ENCODE peak calls at places on chromosomes 13 and 19, in seven cellular contexts. One of them, this sample, is unnamed.

GRCh38 chr13:30679483-30680330 is 55.6 kb upstream of the ALOX5AP start:
- DNase-seq in H1: no peak
- DNase-seq in K562: no peak
- DNase-seq in GM12878: no peak
- DNase-seq in HCT116: no peak
- DNase-seq in SK-N-SH: peak
- DNase-seq in HepG2: peak
- DNase-seq in this sample: peak

GRCh38 chr19:54172764-54173699 is at the start of gene TMC4:
- DNase-seq in H1: peak
- DNase-seq in K562: peak
- DNase-seq in GM12878: no peak
- DNase-seq in HCT116: peak
- DNase-seq in SK-N-SH: no peak
- DNase-seq in HepG2: no peak
- DNase-seq in this sample: peak

GRCh38 chr19:1255186-1256161 is 7.1 kb downstream of the MIDN start:
- DNase-seq in H1: no peak
- DNase-seq in K562: no peak
- DNase-seq in GM12878: no peak
- DNase-seq in HCT116: no peak
- DNase-seq in SK-N-SH: no peak
- DNase-seq in HepG2: no peak
- DNase-seq in this sample: no peak

GRCh38 chr19:51372649-51373504 is at the start of gene NKG7:
- DNase-seq in H1: no peak
- DNase-seq in K562: peak
- DNase-seq in GM12878: peak
- DNase-seq in HCT116: no peak
- DNase-seq in SK-N-SH: no peak
- DNase-seq in HepG2: no peak
- DNase-seq in this sample: no peak

GRCh38 chr19:45824041-45824471 is 8.9 kb upstream of the RSPH6A start:
- DNase-seq in H1: no peak
- DNase-seq in K562: no peak
- DNase-seq in GM12878: no peak
- DNase-seq in HCT116: no peak
- DNase-seq in SK-N-SH: no peak
- DNase-seq in HepG2: no peak
- DNase-seq in this sample: no peak

GRCh38 chr13:33052446-33052845 is 36.2 kb downstream of the KL start:
- DNase-seq in H1: no peak
- DNase-seq in K562: no peak
- DNase-seq in GM12878: no peak
- DNase-seq in HCT116: no peak
- DNase-seq in SK-N-SH: no peak
- DNase-seq in HepG2: no peak
- DNase-seq in this sample: no peak

GRCh38 chr13:80168089-80168850 is 172.7 kb downstream of the SPRY2 start:
- DNase-seq in H1: no peak
- DNase-seq in K562: no peak
- DNase-seq in GM12878: no peak
- DNase-seq in HCT116: no peak
- DNase-seq in SK-N-SH: no peak
- DNase-seq in HepG2: no peak
- DNase-seq in this sample: no peak

GRCh38 chr19:23917856-23918255 is 3.2 kb downstream of the ZNF726 start:
- DNase-seq in H1: no peak
- DNase-seq in K562: no peak
- DNase-seq in GM12878: no peak
- DNase-seq in HCT116: no peak
- DNase-seq in SK-N-SH: no peak
- DNase-seq in HepG2: no peak
- DNase-seq in this sample: peak

GRCh38 chr13:23427342-23428182 is 5.9 kb downstream of the SACS start:
- DNase-seq in H1: peak
- DNase-seq in K562: no peak
- DNase-seq in GM12878: no peak
- DNase-seq in HCT116: no peak
- DNase-seq in SK-N-SH: no peak
- DNase-seq in HepG2: peak
- DNase-seq in this sample: peak

DNA sequence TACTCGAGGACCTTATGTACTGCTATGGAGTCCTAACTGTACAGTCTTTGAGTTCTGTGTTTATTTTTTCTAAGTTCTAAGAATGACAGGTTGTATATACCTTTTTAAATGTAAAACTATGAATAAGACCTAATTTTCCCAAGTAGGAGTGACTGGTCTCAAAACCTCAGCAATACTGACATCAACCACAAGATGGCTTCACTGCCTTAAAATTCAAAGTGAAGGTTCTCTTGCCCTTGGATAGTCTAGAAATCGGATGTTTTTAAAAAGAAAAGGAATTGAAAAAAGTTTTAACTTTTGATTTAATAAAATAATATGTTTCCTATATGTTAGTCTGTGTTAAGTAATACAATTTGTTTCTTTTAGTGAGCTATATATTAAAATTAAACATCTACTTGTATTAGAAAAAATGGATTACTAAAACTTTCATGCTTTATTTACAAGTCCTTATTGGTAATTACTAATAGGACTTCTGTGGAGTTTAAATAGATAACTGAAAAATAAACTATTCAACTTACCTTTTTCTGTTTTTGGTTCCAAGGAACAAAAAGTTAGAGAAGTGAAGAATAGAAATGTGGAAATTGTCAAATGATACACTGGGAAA is 52.0 kb downstream of the TDRD3 start:
- DNase-seq in H1: no peak
- DNase-seq in K562: peak
- DNase-seq in GM12878: no peak
- DNase-seq in HCT116: peak
- DNase-seq in SK-N-SH: peak
- DNase-seq in HepG2: peak
- DNase-seq in this sample: peak
- TF ChIP-seq JUND in H1: no peak
- TF ChIP-seq JUND in K562: no peak
- TF ChIP-seq JUND in GM12878: no peak
- TF ChIP-seq JUND in HCT116: no peak
- TF ChIP-seq JUND in SK-N-SH: no peak
- TF ChIP-seq JUND in HepG2: no peak
- TF ChIP-seq JUND in this sample: no peak

DNA sequence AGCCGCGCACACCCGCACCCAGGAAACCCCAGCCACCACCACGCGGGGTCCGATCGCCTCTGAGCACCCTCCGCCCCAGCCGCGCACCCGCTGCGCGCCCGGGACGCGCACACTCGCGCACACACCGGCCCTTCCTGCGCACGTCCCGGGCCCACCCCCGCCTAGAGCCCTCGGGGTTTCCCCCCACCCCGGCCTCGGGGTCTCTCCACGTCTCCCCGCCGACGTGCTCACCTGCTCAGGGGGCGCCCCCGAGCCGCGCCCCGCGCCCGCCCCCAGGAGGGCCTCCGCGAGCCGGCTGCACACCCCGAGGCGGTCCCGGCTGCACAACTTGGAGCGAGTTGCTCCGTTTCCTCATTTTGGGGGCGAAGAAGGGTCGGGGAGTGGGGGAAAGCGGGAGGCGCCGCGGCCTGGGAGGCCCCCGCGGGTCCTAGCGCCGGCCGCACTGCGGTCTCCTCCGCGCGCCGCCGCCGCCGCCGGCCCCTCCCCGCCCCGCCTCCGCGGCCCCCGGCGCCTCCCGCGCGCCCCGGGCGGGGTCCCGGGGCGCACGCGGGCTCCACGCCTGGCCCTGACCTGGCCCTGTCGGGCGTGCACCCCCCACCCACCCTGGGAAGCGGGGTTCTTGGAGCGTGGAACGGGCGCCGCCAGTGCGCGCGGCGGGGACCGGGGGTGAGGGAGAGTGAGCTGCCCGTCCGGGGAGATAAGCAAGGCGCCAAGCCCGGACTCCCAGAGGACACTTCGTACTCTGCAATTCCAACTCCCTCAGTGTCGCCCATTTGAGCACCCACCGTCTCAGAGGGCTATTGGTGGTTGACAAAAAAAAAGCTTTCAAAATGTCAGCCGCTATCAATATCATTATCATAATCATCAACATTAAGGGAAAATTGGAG is at the start of gene MATK:
- DNase-seq in H1: peak
- DNase-seq in K562: peak
- DNase-seq in GM12878: no peak
- DNase-seq in HCT116: no peak
- DNase-seq in SK-N-SH: peak
- DNase-seq in HepG2: no peak
- DNase-seq in this sample: no peak
- TF ChIP-seq JUND in H1: no peak
- TF ChIP-seq JUND in K562: no peak
- TF ChIP-seq JUND in GM12878: no peak
- TF ChIP-seq JUND in HCT116: no peak
- TF ChIP-seq JUND in SK-N-SH: no peak
- TF ChIP-seq JUND in HepG2: no peak
- TF ChIP-seq JUND in this sample: no peak

DNA sequence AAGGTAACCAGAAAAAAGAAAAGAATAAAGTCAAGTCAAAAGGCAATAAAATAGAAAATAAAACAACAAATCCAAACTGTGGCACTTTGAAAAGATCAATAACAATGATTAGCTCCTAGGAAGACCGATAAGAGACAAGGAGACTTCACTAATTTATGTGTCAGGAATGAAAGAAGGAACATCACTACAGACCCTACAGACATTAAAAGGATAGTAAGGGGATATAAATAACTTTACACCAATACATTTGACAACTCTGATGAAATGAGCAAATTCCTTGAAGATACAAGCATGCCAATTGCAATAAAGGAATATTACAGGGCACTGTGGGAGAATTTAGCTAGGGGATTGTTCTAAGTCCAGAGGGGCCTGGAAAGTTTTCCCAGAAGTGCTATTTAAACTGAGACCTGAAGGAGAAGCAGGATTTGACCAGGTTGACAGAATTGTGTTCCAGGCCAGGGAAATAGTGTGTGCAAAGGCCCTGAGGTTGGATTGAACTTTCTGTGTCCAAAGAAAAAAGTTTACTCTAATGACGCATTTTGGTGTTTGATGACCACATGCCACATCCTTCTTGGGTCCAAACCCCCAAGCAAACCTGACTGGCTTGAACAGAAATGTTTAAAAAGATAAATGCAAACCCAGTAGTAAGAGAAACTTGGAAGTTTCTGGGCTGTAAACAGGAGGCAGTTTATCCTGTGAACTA is 1.6 kb upstream of the C19orf38 start:
- DNase-seq in H1: no peak
- DNase-seq in K562: no peak
- DNase-seq in GM12878: no peak
- DNase-seq in HCT116: no peak
- DNase-seq in SK-N-SH: no peak
- DNase-seq in HepG2: no peak
- DNase-seq in this sample: no peak
- TF ChIP-seq JUND in H1: no peak
- TF ChIP-seq JUND in K562: no peak
- TF ChIP-seq JUND in GM12878: no peak
- TF ChIP-seq JUND in HCT116: no peak
- TF ChIP-seq JUND in SK-N-SH: no peak
- TF ChIP-seq JUND in HepG2: no peak
- TF ChIP-seq JUND in this sample: no peak

GRCh38 chr13:41554180-41554579 is 96.8 kb downstream of the RGCC start:
- DNase-seq in H1: no peak
- DNase-seq in K562: no peak
- DNase-seq in GM12878: no peak
- DNase-seq in HCT116: no peak
- DNase-seq in SK-N-SH: no peak
- DNase-seq in HepG2: no peak
- DNase-seq in this sample: no peak

GRCh38 chr13:41561179-41561578 is 103.8 kb downstream of the RGCC start:
- DNase-seq in H1: no peak
- DNase-seq in K562: no peak
- DNase-seq in GM12878: no peak
- DNase-seq in HCT116: no peak
- DNase-seq in SK-N-SH: no peak
- DNase-seq in HepG2: no peak
- DNase-seq in this sample: no peak

GRCh38 chr13:41554626-41555386 is 97.5 kb downstream of the RGCC start:
- DNase-seq in H1: no peak
- DNase-seq in K562: no peak
- DNase-seq in GM12878: peak
- DNase-seq in HCT116: no peak
- DNase-seq in SK-N-SH: no peak
- DNase-seq in HepG2: no peak
- DNase-seq in this sample: no peak

GRCh38 chr13:41558781-41559560 is 101.6 kb downstream of the RGCC start:
- DNase-seq in H1: no peak
- DNase-seq in K562: no peak
- DNase-seq in GM12878: no peak
- DNase-seq in HCT116: no peak
- DNase-seq in SK-N-SH: no peak
- DNase-seq in HepG2: no peak
- DNase-seq in this sample: no peak

DNA sequence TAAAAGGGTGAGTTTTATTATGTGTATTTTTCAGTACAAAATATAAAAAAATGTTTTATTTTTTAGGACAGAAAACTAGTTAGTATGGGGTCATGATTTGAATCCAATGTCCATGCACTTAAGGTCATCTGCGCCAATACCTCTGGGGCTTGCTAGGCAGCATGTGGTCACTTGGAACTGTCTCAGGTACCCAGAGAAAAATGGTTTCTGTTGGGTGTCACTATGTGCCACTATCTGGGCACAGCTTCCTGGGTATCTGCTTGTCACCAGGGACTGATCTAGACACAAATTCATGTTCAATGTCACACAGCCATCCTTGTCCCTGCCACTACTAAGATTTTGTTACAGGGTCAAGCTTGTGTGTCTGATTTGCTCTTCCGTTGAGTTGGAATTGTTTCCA is 100.4 kb downstream of the RGCC start:
- DNase-seq in H1: no peak
- DNase-seq in K562: no peak
- DNase-seq in GM12878: no peak
- DNase-seq in HCT116: no peak
- DNase-seq in SK-N-SH: no peak
- DNase-seq in HepG2: no peak
- DNase-seq in this sample: no peak
- TF ChIP-seq JUND in H1: no peak
- TF ChIP-seq JUND in K562: no peak
- TF ChIP-seq JUND in GM12878: no peak
- TF ChIP-seq JUND in HCT116: no peak
- TF ChIP-seq JUND in SK-N-SH: no peak
- TF ChIP-seq JUND in HepG2: no peak
- TF ChIP-seq JUND in this sample: no peak

DNA sequence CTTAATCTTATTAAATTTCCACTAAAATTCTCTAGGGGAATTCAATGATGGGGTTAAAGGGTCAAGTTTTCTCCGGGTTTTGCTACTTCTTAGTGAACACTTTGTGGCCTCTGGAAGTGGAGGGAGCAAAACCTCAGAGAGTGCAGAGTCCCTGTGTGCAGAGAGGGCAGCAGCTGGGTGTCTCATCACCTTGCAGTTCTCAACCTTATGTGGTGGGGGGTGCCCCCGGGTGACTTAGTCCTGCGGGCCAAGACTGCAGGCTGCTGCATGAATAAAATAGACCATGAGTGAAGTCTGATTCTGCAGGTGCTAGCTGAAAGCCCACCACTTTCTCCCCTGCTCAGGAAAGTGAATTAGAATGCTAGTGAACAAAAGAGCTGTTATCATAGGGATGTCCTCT is 191.6 kb downstream of the DLEU7 start:
- DNase-seq in H1: no peak
- DNase-seq in K562: no peak
- DNase-seq in GM12878: no peak
- DNase-seq in HCT116: no peak
- DNase-seq in SK-N-SH: no peak
- DNase-seq in HepG2: no peak
- DNase-seq in this sample: no peak
- TF ChIP-seq JUND in H1: no peak
- TF ChIP-seq JUND in K562: no peak
- TF ChIP-seq JUND in GM12878: no peak
- TF ChIP-seq JUND in HCT116: no peak
- TF ChIP-seq JUND in SK-N-SH: no peak
- TF ChIP-seq JUND in HepG2: no peak
- TF ChIP-seq JUND in this sample: no peak

This sample was measured in T47D.